ENCODE peak calls at places on chromosome 13, in ten cellular contexts. H, D, P, Z, X, G, V, S, T and J are unnamed samples.

GRCh38 chr13:112880221-112880641 is 88.8 kb upstream of the MCF2L start:
- DNase-seq in H (no peak), G (no peak), V (no peak), P (no peak), S (no peak), T (no peak), D (no peak), X (no peak), Z (no peak), J (no peak)

GRCh38 chr13:51373451-51373850 is 34.0 kb downstream of the SERPINE3 start:
- DNase-seq in P (no peak), Z (no peak), V (no peak), D (no peak), S (no peak), H (no peak), T (no peak), G (no peak), X (no peak), J (no peak)

GRCh38 chr13:91630916-91631315 is 232.5 kb downstream of the GPC5 start:
- DNase-seq in D (no peak), X (no peak), S (no peak), H (peak), V (no peak), P (no peak), G (no peak), T (no peak), Z (no peak), J (no peak)

GRCh38 chr13:49807681-49808080 is 15.2 kb upstream of the KPNA3 start:
- DNase-seq in D (no peak), H (no peak), G (no peak), V (no peak), X (no peak), S (no peak), Z (no peak), P (no peak), T (no peak), J (no peak)

GRCh38 chr13:40982772-40983171 is 36.3 kb downstream of the ELF1 start:
- DNase-seq in D (no peak), H (no peak), S (no peak), P (no peak), V (no peak), X (peak), T (peak), G (peak), Z (no peak), J (no peak)

GRCh38 chr13:104318121-104318520 is 1251.9 kb upstream of the SLC10A2 start:
- DNase-seq in T (no peak), V (no peak), Z (no peak), D (no peak), X (no peak), H (no peak), P (no peak), G (peak), S (no peak), J (no peak)

GRCh38 chr13:78680611-78681010 is 21.7 kb upstream of the OBI1 start:
- DNase-seq in D (no peak), Z (no peak), V (no peak), G (no peak), T (no peak), X (no peak), P (no peak), S (no peak), H (no peak), J (no peak)

GRCh38 chr13:82129281-82129680 is 1753.0 kb downstream of the SLITRK1 start:
- DNase-seq in P (no peak), S (no peak), V (no peak), X (no peak), D (no peak), Z (no peak), G (no peak), H (no peak), T (no peak), J (no peak)

GRCh38 chr13:99931462-99931861 is 40.1 kb downstream of the ZIC5 start:
- DNase-seq in Z (no peak), S (no peak), H (no peak), D (no peak), G (no peak), T (no peak), V (no peak), P (no peak), X (no peak), J (no peak)

GRCh38 chr13:30135351-30135750 is 172.0 kb downstream of the KATNAL1 start:
- DNase-seq in D (no peak), P (no peak), V (no peak), H (no peak), T (no peak), X (no peak), S (no peak), Z (no peak), G (no peak), J (no peak)

GRCh38 chr13:44435142-44435982 is 61.7 kb downstream of the SERP2 start:
- DNase-seq in X (peak), T (peak), Z (peak), S (peak), G (peak), D (peak), V (peak), P (peak), H (peak), J (peak)

GRCh38 chr13:44439615-44440014 is 66.0 kb downstream of the SERP2 start:
- DNase-seq in S (no peak), X (no peak), H (no peak), Z (no peak), G (no peak), T (no peak), V (no peak), P (no peak), D (no peak), J (no peak)

GRCh38 chr13:44436589-44437337 is 63.1 kb downstream of the SERP2 start:
- DNase-seq in Z (peak), S (peak), G (peak), T (peak), H (peak), D (peak), P (peak), X (peak), V (peak), J (peak)

GRCh38 chr13:44438234-44438579 is 64.6 kb downstream of the SERP2 start:
- DNase-seq in Z (no peak), V (no peak), S (no peak), T (no peak), G (no peak), P (no peak), D (no peak), X (no peak), H (no peak), J (no peak)

DNA sequence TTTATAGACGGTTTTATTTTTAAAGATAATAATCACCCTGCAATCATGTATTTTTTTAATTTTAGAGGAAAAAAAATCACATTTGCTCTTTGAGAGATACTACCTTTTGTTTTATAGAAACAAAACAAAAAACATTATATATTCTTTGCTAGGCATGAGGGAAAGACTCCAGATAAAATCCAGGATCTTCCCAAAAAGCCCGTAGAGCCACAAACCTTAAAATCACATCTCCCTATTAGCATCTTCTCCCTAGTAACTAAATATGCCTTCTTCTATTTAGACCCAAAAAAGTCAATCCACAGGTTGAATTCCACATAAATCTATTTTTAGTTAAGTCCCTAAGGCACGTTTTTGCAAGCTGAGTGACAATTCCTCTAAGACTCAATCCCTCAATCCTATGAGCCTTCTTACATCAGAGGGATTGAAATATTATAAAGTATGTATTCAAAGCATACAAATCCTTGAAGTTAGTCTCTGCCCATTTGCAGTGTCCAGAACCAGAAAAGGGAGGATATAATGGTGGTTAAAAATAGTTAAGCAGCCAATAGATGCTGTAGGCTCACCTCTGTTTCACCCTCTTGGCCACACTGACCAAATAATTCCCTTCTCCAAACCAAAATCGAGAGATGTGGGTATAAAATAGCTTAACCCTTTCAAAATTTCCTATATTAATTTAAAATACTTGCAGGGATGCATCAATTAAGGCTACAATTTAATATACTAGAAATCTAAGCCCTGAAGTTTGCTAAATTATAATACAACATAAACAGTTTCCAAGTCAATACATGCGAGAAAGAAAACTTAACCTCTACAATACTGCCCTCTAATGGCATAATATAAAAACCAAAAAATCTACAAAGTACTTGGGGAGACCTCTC is 64.0 kb downstream of the SERP2 start:
- DNase-seq in X (peak), S (no peak), V (no peak), H (no peak), T (peak), Z (no peak), D (no peak), P (no peak), G (no peak), J (no peak)
- TF ChIP-seq CTCF in X (peak), S (peak), V (peak), H (peak), T (peak), Z (peak), D (peak), P (peak), G (peak), J (peak)

DNA sequence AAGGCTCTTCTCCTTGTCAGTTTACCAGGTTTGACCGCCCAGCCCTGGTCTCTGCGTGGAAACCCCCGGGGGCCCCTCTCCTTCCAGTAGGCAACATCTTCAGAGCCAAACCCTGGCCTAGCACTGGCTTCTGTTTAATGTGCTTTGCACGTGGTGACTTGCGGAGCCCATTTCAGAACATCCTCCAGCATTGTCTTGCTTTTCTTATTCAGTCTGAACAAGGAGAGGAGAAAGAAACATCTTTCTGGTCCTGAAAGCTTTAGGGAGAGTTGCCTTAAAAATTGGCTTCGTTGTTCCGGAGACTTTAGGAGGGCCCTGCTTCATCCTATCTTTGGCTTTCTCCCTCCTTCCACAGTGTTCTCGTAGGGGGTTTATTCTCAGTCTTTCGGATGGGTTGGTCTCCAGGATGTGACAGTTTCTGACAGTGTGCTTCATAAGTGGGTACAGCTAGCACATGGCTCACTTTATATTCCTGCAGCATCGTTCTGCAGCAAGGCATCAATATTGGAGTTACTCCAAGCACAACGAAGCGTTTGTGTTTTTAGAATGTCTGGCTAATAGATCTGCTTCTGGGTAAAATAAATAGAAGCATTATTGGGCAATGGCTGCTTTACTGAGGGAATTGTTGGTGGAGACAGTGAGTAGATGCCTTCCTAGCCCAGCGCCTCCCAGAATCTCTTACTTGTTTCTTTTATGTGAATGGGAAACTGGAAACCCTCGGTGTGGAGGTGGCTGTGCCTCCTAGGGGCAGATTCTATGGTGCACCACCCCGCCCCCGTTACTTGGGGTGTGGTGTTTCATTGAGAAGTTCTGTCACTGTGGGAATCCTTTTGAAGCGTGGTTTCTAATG is 1.8 kb downstream of the FARP1 start:
- DNase-seq in V (no peak), H (no peak), S (no peak), G (peak), T (no peak), X (peak), D (no peak), P (no peak), Z (no peak), J (peak)
- TF ChIP-seq CTCF in V (no peak), H (peak), S (no peak), G (peak), T (no peak), X (peak), D (no peak), P (no peak), Z (peak), J (no peak)

GRCh38 chr13:76885203-76886004 is 801 bp downstream of the KCTD12 start:
- DNase-seq in S (peak), H (no peak), V (peak), G (peak), Z (peak), X (peak), T (peak), P (peak), D (peak), J (peak)
- TF ChIP-seq CTCF in S (peak), H (peak), V (no peak), G (peak), Z (no peak), X (peak), T (peak), P (peak), D (peak), J (no peak)

GRCh38 chr13:95301947-95302386 is 716 bp upstream of the ABCC4 start:
- DNase-seq in D (no peak), P (no peak), V (no peak), G (peak), H (no peak), T (no peak), Z (no peak), S (no peak), X (no peak), J (no peak)

GRCh38 chr13:95298971-95299627 is 2.2 kb downstream of the ABCC4 start:
- DNase-seq in H (peak), S (no peak), V (no peak), T (no peak), G (no peak), X (peak), P (no peak), Z (no peak), D (no peak), J (no peak)

GRCh38 chr13:95298169-95298940 is 2.9 kb downstream of the ABCC4 start:
- DNase-seq in X (no peak), D (no peak), T (no peak), H (no peak), P (no peak), V (no peak), Z (no peak), G (no peak), S (no peak), J (no peak)

GRCh38 chr13:95300625-95301134 is 571 bp downstream of the ABCC4 start:
- DNase-seq in G (peak), D (peak), V (no peak), X (peak), S (peak), P (no peak), H (no peak), Z (peak), T (peak), J (peak)

GRCh38 chr13:95301135-95301946 is at the start of gene ABCC4:
- DNase-seq in X (peak), G (peak), S (peak), V (peak), Z (peak), T (peak), H (no peak), P (no peak), D (peak), J (peak)
- TF ChIP-seq CTCF in X (no peak), G (no peak), S (no peak), V (no peak), Z (no peak), T (no peak), H (no peak), P (no peak), D (no peak), J (no peak)